ENCODE peak calls at places on chromosomes 16 and 17, in four cellular contexts. X is A549, B is GM12878, M is K562. E is an unnamed sample.

GRCh38 chr16:2404099-2404498 is 25.1 kb upstream of the CCNF start:
- ATAC-seq in M (peak; percentile 56), X (no peak), B (no peak), E (no peak)

GRCh38 chr16:20906225-20906870 is 5.8 kb downstream of the LYRM1 start:
- ATAC-seq in B (no peak), M (no peak), X (peak; percentile 63), E (peak; percentile 79)

GRCh38 chr16:65489531-65490023 is 367.7 kb upstream of the CDH11 start:
- ATAC-seq in X (no peak), B (no peak), M (no peak), E (no peak)

GRCh38 chr17:72270530-72270929 is 149.7 kb downstream of the SOX9 start:
- ATAC-seq in M (no peak), B (no peak), X (peak; percentile 45), E (no peak)

GRCh38 chr16:11721781-11722467 is 20.7 kb downstream of the TXNDC11 start:
- ATAC-seq in B (no peak), X (no peak), M (no peak), E (no peak)

GRCh38 chr16:3814755-3815154 is 65.8 kb downstream of the CREBBP start:
- ATAC-seq in B (no peak), X (no peak), M (no peak), E (no peak)

GRCh38 chr17:48825446-48826381 is 5.1 kb upstream of the CALCOCO2 start:
- ATAC-seq in X (peak; percentile 12), B (no peak), M (peak; percentile 73), E (no peak)

GRCh38 chr16:49639739-49640388 is 216.0 kb downstream of the ZNF423 start:
- ATAC-seq in X (no peak), B (no peak), M (no peak), E (peak; percentile 39)

GRCh38 chr16:35308674-35309073 is 1849.3 kb downstream of the TP53TG3F start:
- ATAC-seq in M (no peak), X (no peak), B (no peak), E (no peak)

GRCh38 chr16:14148569-14148968 is 77.5 kb downstream of the MRTFB start:
- ATAC-seq in M (no peak), X (peak; percentile 64), B (no peak), E (no peak)

GRCh38 chr16:3832669-3833068 is 47.8 kb downstream of the CREBBP start:
- ATAC-seq in B (no peak), M (no peak), X (no peak), E (no peak)

GRCh38 chr17:39069114-39069756 is 82.2 kb downstream of the PLXDC1 start:
- ATAC-seq in M (peak; percentile 69), B (peak; percentile 89), X (peak; percentile 92), E (peak; percentile 50)

GRCh38 chr16:630815-631405 is at the start of gene WFIKKN1:
- ATAC-seq in M (peak; percentile 55), B (no peak), X (no peak), E (no peak)

GRCh38 chr16:84378099-84378498 is 9.8 kb downstream of the ATP2C2 start:
- ATAC-seq in B (no peak), X (no peak), M (no peak), E (no peak)

GRCh38 chr17:63631626-63632025 is 9.4 kb downstream of the MAP3K3 start:
- ATAC-seq in B (no peak), M (no peak), X (no peak), E (no peak)

GRCh38 chr16:4882633-4883285 is 35.5 kb downstream of the UBN1 start:
- ATAC-seq in B (no peak), M (peak; percentile 46), X (no peak), E (no peak)

GRCh38 chr17:41944943-41945342 is 14.5 kb downstream of the ODAD4 start:
- ATAC-seq in B (no peak), X (no peak), M (no peak), E (no peak)

GRCh38 chr17:76075364-76076099 is 951 bp downstream of the GALR2 start:
- ATAC-seq in B (no peak), M (no peak), X (peak; percentile 21), E (no peak)

GRCh38 chr17:76074390-76075363 is at the start of gene GALR2:
- ATAC-seq in X (no peak), M (no peak), B (no peak), E (no peak)

GRCh38 chr17:76076765-76077581 is 2.0 kb upstream of the ZACN start:
- ATAC-seq in B (no peak), M (no peak), X (no peak), E (no peak)

GRCh38 chr17:76077582-76078110 is 1.3 kb upstream of the ZACN start:
- ATAC-seq in M (no peak), B (no peak), X (no peak), E (no peak)

DNA sequence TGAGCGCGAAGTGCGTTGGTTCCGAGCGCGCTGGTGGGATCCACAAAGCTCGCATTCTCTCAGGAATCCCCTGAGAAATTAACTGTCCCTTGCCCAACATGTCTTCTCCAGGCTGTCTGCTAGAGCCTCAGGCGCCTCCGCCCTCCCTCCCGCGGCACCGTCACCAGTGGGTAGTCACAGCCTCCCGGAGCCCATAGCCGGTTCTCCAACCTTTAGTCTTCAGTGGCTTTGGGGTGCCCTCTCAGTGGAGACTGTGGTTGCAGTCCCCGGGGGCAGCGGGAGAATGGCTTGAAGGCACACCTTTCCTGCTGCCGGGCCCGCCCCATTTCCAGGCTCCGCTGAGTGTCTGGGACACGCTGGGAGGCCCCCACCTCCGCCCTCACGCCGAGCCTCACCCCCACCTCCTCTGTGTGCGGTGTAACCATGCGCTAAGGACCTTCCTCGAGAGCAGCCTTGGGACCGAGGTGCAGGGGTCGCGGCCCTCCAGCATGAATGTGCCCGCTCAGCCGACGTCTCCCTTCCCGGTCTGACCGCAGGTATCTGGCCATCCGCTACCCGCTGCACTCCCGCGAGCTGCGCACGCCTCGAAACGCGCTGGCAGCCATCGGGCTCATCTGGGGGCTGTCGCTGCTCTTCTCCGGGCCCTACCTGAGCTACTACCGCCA is 1.7 kb downstream of the GALR2 start:
- ATAC-seq in B (no peak), M (no peak), X (no peak), E (no peak)
- H3K4me3 ChIP-seq in B (no peak overlapping the region), M (no peak overlapping the region), X (peak overlapping the region; percentile 39), E (no peak overlapping the region)

DNA sequence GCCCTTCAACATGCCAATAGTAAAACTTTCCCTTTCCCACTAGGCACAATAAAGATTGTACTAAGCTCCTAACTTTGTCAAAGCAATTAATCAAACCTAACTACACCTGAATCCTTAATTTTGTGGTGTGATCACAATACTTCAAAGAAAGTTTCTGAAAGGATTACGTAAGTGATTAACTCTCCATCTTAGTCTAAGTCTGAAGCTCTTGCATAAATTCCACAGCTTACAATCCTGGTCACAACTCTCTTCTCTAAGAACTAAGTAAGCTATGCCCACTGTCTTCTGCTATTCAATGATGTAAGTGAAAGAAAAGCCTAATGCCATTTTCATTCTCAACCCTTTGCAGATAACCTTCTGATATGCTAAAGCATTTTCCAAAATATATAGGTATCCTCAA is 15.4 kb downstream of the SIAH1 start:
- ATAC-seq in X (no peak), B (no peak), M (no peak), E (no peak)
- H3K4me1 ChIP-seq in X (peaks cover 79% of the 10 kb centered on the region), B (peaks cover 12% of the 10 kb centered on the region), M (peaks cover 13% of the 10 kb centered on the region), E (peaks cover 88% of the 10 kb centered on the region)

GRCh38 chr17:75590314-75590761 is 2.7 kb downstream of the MYO15B start:
- ATAC-seq in X (no peak), B (no peak), M (no peak), E (no peak)

GRCh38 chr17:75588546-75589016 is 981 bp downstream of the MYO15B start:
- ATAC-seq in M (no peak), B (peak; percentile 13), X (no peak), E (peak; percentile 30)

GRCh38 chr17:75587718-75588545 is at the start of gene MYO15B:
- ATAC-seq in M (no peak), B (peak; percentile 61), X (no peak), E (peak; percentile 23)

GRCh38 chr17:75589919-75590303 is 2.3 kb downstream of the MYO15B start:
- ATAC-seq in X (no peak), B (no peak), M (no peak), E (no peak)

DNA sequence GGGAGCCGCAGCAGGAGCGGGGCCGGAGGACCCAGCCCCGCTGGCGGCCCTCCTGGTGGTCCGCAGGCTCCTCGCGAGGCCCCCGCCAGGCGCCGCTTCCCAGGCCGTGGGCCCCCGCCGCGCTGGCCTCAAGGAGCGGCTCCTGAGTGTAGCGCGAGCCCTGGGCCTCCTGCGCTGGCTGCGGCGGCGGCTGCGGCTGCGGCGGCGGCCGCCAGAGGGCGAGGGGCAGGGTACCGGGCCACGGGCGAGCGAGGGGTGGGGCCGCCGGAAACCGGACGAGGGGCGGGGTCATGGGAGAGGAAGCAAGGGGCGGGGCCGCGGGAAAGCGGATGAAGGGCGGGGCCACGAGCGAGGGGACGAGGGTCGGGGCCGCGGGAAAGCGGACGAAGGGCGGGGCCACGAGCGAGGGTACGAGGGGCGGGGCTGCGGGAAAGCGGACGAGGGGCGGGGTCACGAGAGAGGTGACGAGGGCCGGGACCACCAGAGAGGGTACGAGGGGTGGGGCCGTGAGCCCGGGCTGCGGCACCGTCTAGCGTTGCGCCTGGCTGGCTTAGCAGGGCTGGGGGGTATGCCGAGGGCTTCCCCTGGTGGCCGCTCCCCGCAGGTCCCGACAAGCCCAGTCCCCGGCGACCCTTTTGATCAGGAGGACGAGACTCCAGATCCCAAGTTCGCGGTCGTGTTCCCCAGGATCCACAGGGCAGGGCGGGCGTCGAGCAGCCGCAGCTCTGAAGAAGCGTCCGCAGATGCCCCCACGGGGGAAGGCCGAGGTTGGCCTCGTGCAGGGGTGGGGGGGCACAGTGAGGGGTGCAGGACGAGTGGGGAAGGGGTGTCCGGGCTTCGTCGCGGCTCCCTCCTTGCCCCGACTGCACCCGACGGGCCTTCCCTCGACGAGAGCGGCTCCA is 1.7 kb downstream of the MYO15B start:
- ATAC-seq in M (peak; percentile 95), X (peak; percentile 90), B (peak; percentile 90), E (peak; percentile 89)
- TF ChIP-seq EP300 in M (no peak), X (no peak), B (no peak), E (no peak)

GRCh38 chr17:2012499-2012898 is 12.6 kb downstream of the RTN4RL1 start:
- ATAC-seq in M (no peak), B (no peak), X (no peak), E (no peak)

GRCh38 chr17:2013994-2014317 is 11.2 kb downstream of the RTN4RL1 start:
- ATAC-seq in M (no peak), X (no peak), B (no peak), E (no peak)

GRCh38 chr17:2009737-2010136 is 15.4 kb downstream of the RTN4RL1 start:
- ATAC-seq in B (no peak), X (no peak), M (no peak), E (no peak)

GRCh38 chr17:2008332-2009126 is 16.6 kb downstream of the RTN4RL1 start:
- ATAC-seq in M (no peak), X (no peak), B (no peak), E (no peak)

DNA sequence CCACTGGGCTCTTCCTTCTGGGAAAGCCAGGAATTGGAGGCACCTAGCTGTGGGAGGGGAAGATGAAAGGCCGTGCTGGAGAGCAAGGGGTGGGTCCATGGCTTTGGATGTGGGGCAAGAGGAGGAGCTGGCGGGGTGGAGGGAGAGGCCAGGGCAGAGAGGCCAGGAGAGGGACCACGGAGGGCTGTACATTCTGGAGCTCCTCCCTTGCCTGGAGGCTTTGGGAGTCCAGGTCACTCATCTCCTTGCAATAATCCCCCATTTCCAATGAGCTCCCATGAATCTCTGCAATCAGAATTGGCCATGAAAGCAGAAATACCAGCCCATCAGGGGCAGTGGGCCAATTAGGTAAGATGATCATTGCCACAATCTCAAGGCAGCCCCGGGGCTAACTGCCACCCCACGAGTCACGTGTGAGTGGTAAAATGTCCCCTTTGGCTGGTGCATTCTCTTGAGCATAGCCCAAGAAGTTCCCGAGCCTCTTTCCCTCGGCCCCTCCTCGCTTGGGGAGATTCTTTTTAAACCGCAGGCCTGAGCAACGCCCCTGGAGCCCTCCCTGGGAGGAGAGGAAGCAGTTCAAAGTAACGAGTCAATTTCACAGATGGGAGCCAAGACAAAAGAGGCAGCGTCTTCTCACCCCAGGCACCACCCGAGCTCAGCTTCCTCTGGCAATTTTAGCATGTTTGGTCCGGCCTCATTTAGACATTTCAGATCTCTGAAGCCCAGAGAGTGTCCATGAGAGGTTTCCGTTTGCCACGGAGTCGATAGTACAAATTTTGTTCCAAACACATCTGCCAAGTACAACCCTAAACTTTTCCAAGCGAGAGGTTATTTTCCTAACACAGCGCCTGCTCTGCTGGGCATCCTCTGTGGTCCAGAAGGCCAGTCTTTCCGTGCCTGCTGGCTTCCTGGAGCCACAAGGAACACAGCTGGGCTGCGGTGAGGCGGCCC is 13.4 kb downstream of the RTN4RL1 start:
- ATAC-seq in M (no peak), B (no peak), X (peak; percentile 23), E (peak; percentile 71)
- H3K4me3 ChIP-seq in M (no peak overlapping the region), B (no peak overlapping the region), X (no peak overlapping the region), E (no peak overlapping the region)